ENCODE peak calls at places on chromosomes 12 and 14, in four cellular contexts. A is CD4-positive, alpha-beta T cell; I is left colon; N is substantia nigra. L is an unnamed sample.

GRCh38 chr12:77916276-77916675 is 85.6 kb downstream of the NAV3 start:
- DNase-seq in A (no peak), I (no peak), N (no peak), L (no peak)

GRCh38 chr12:62640910-62641448 is 174.4 kb downstream of the MON2 start:
- DNase-seq in A (no peak), I (no peak), N (no peak), L (no peak)

GRCh38 chr14:68846466-68846865 is 53.6 kb upstream of the ZFP36L1 start:
- DNase-seq in N (no peak), A (no peak), I (no peak), L (no peak)

GRCh38 chr14:99081880-99082279 is 190.1 kb downstream of the BCL11B start:
- DNase-seq in A (no peak), N (no peak), I (no peak), L (no peak)

GRCh38 chr12:123063535-123063934 is 83.1 kb downstream of the ARL6IP4 start:
- DNase-seq in N (no peak), I (no peak), A (no peak), L (peak)

GRCh38 chr12:40569626-40570179 is 122.5 kb upstream of the CNTN1 start:
- DNase-seq in A (no peak), N (no peak), I (no peak), L (no peak)

GRCh38 chr14:34043627-34044372 is 92.9 kb upstream of the EGLN3 start:
- DNase-seq in I (peak), N (no peak), A (peak), L (no peak)

GRCh38 chr12:117441751-117442150 is 80.3 kb upstream of the NOS1 start:
- DNase-seq in I (no peak), A (no peak), N (peak), L (no peak)

GRCh38 chr12:131505561-131505960 is 205.3 kb upstream of the SFSWAP start:
- DNase-seq in N (no peak), I (no peak), A (no peak), L (no peak)

GRCh38 chr14:50719911-50720759 is 52.0 kb upstream of the SAV1 start:
- DNase-seq in I (no peak), N (no peak), A (no peak), L (no peak)

GRCh38 chr12:56631790-56632700 is 1.9 kb upstream of the BAZ2A start:
- DNase-seq in A (no peak), I (peak), N (no peak), L (peak)

GRCh38 chr12:2495452-2496112 is 299.2 kb upstream of the FKBP4 start:
- DNase-seq in N (no peak), I (no peak), A (no peak), L (no peak)

GRCh38 chr14:44798386-44799242 is 163.1 kb downstream of the KLHL28 start:
- DNase-seq in I (no peak), A (no peak), N (no peak), L (no peak)

GRCh38 chr12:110304061-110304551 is 23.1 kb downstream of the ATP2A2 start:
- DNase-seq in I (no peak), A (no peak), N (no peak), L (no peak)